ENCODE peak calls at places on chromosomes 4 and X, in four cellular contexts. N, M, K and G are unnamed samples.

GRCh38 chr4:65798498-65799127 is 128.3 kb upstream of the EPHA5 start:
- DNase-seq in K (no peak), M (no peak), N (no peak), G (no peak)

GRCh38 chr4:109872950-109873656 is 25.2 kb downstream of the LRIT3 start:
- DNase-seq in M (no peak), K (no peak), N (no peak), G (no peak)

GRCh38 chrX:63275127-63275526 is 76.0 kb downstream of the SPIN4 start:
- DNase-seq in N (no peak), M (no peak), K (no peak), G (no peak)

GRCh38 chr4:180635276-180635675 is 1607.9 kb upstream of the TENM3 start:
- DNase-seq in K (no peak), N (no peak), M (no peak), G (peak; percentile 12)

GRCh38 chr4:15794905-15795304 is 16.8 kb downstream of the CD38 start:
- DNase-seq in K (no peak), M (no peak), N (no peak), G (no peak)

GRCh38 chrX:10615931-10616780 is 4.2 kb downstream of the MID1 start:
- DNase-seq in M (peak; percentile 52), K (peak; percentile 16), N (peak; percentile 34), G (no peak)

GRCh38 chr4:91611786-91612185 is 692.0 kb upstream of the GRID2 start:
- DNase-seq in K (no peak), N (no peak), M (no peak), G (no peak)

GRCh38 chr4:121025540-121025939 is 46.8 kb downstream of the NDNF start:
- DNase-seq in N (no peak), K (no peak), M (no peak), G (no peak)

GRCh38 chrX:108399427-108400165 is 38.6 kb downstream of the COL4A6 start:
- DNase-seq in K (no peak), N (no peak), M (no peak), G (no peak)

GRCh38 chrX:22135171-22135711 is 103.1 kb downstream of the PHEX start:
- DNase-seq in N (no peak), K (no peak), M (no peak), G (no peak)

GRCh38 chr4:170497105-170497504 is 407.3 kb upstream of the AADAT start:
- DNase-seq in M (no peak), K (no peak), N (peak; percentile 2), G (no peak)

GRCh38 chrX:42524374-42524773 is 253.6 kb downstream of the PPP1R2C start:
- DNase-seq in K (no peak), N (no peak), M (no peak), G (no peak)

GRCh38 chrX:42531431-42531830 is 246.5 kb downstream of the PPP1R2C start:
- DNase-seq in M (no peak), K (no peak), N (peak; percentile 17), G (no peak)

GRCh38 chrX:42535233-42535632 is 242.7 kb downstream of the PPP1R2C start:
- DNase-seq in N (no peak), M (no peak), K (no peak), G (no peak)

GRCh38 chrX:42533761-42534160 is 244.2 kb downstream of the PPP1R2C start:
- DNase-seq in M (no peak), K (no peak), N (no peak), G (no peak)

GRCh38 chrX:42530027-42530426 is 247.9 kb downstream of the PPP1R2C start:
- DNase-seq in N (no peak), K (no peak), M (no peak), G (no peak)
- TF ChIP-seq POLR2A in N (no peak), K (no peak), M (no peak), G (no peak)

GRCh38 chr4:5708171-5708828 is at the start of gene EVC2:
- DNase-seq in K (peak; percentile 53), N (no peak), M (peak; percentile 65), G (no peak)
- TF ChIP-seq POLR2A in K (peak; percentile 42), N (no peak), M (no peak), G (no peak)

DNA sequence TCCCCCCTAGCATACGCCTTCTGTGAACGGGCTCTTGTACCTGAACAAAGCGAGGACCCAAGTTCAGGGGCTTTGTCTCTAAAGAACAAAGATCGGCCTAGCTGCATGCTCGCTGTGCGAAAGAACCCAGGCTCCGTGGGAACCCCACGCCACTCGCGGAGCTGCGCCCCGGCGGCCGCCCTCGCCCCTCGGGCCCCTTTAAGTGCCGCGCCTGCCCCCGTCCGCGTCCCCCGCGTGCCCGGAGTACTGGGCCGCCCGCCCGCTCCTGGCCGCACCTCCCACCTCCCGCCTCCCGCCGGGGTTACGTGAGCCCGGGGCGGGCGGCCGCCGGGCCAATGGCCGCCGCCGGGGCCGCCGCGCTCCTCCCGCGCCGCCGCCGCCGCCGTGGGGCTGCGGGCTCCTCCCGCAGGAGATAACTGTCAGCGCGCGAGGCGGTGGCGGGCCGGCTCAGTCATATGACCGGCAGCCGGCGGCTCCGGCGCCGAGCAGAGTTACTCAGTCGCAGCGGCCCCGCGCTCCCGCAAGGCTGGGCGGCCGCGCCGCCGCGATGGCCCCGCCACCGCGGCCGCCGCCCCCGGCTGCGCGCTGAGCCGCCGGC is at the start of gene FNIP2:
- DNase-seq in M (peak; percentile 86), N (peak; percentile 89), K (peak; percentile 64), G (peak; percentile 52)
- TF ChIP-seq POLR2A in M (peak; percentile 51), N (peak; percentile 21), K (peak; percentile 75), G (peak; percentile 58)

DNA sequence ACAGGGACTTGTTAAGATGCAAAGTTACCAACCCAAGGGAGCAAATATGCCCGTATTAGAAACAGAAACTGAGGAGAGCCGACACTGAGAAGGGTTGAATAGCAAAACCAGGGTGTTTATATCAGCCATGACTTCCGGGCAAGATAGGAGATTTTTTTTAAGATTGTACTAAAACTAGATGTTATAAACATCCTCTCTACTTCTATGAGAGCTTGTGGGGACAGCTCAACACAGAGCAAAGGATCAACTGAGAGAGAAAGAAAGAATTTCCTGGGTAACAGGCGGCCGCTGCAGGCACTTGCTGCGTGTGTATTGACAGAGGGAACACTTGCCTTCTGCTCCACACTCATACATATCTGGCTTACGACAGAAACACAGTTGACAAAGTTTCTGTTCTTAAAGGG is 49.1 kb upstream of the FBXW7 start:
- DNase-seq in N (no peak), K (no peak), M (peak; percentile 27), G (no peak)
- TF ChIP-seq POLR2A in N (no peak), K (no peak), M (no peak), G (no peak)

GRCh38 chrX:475926-476723 is 89.4 kb upstream of the PPP2R3B start:
- DNase-seq in K (no peak), M (no peak), N (no peak), G (no peak)

GRCh38 chrX:476724-477075 is 90.0 kb upstream of the PPP2R3B start:
- DNase-seq in N (no peak), K (no peak), M (no peak), G (no peak)

GRCh38 chrX:479273-479981 is 92.7 kb upstream of the PPP2R3B start:
- DNase-seq in N (no peak), K (no peak), M (no peak), G (no peak)

GRCh38 chrX:480861-481417 is 94.2 kb upstream of the PPP2R3B start:
- DNase-seq in N (no peak), K (no peak), M (no peak), G (no peak)

GRCh38 chrX:477441-478012 is 90.8 kb upstream of the PPP2R3B start:
- DNase-seq in K (no peak), M (no peak), N (no peak), G (no peak)
- TF ChIP-seq POLR2A in K (no peak), M (no peak), N (no peak), G (no peak)

GRCh38 chrX:129843459-129844306 is at the start of gene ZDHHC9:
- DNase-seq in N (peak; percentile 90), M (peak; percentile 91), K (peak; percentile 77), G (peak; percentile 75)
- TF ChIP-seq POLR2A in N (peak; percentile 52), M (peak; percentile 31), K (peak; percentile 67), G (peak; percentile 20)

DNA sequence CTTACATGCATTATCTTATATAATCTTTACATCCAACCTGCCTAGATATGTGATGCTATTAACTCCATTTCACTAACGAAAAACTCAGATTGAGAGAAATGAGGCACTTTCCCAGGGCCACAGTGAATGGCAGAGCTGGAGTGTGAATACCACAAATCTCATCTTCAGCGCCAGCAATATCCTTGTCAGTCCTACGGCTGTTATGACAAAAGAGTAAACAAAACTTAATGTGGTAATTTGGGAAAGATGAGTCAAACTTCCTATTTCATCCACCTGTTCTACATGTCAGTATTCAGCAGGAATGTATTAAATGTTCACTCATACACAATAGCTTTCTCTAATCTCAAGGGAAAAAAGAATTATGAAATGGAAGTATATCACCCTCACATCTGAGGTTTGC is 56.9 kb downstream of the FAT1 start:
- DNase-seq in N (no peak), M (no peak), K (no peak), G (no peak)
- TF ChIP-seq POLR2A in N (no peak), M (no peak), K (no peak), G (no peak)

GRCh38 chr4:41424541-41424940 is 113.4 kb upstream of the LIMCH1 start:
- DNase-seq in K (no peak), M (no peak), N (no peak), G (no peak)

GRCh38 chr4:41418444-41418843 is 119.5 kb upstream of the LIMCH1 start:
- DNase-seq in M (peak; percentile 31), N (no peak), K (no peak), G (no peak)

GRCh38 chr4:41426523-41426922 is 111.4 kb upstream of the LIMCH1 start:
- DNase-seq in N (no peak), M (no peak), K (no peak), G (no peak)

DNA sequence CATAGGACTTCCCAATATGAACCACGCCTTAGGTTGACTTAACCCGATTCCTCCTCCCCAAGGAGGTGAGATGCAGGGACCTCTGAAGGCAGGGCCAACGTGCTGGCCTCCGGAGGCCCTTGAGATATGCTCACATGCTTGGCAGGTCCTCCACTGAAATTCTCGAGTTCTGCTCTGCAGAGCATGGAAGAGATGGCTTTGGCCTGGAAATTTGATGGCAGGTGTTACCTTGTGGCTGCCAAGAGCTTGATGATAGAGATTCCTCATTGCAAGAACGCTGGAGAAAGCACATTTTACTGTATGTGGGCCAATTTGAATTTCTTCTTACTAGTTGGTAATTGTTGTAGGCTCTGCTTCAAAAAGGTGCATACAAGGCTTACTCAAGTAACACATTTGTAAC is 117.4 kb upstream of the LIMCH1 start:
- DNase-seq in K (no peak), M (no peak), N (no peak), G (no peak)
- TF ChIP-seq POLR2A in K (no peak), M (no peak), N (no peak), G (no peak)